ENCODE peak calls at places on chromosomes 16 and 17, in eight cellular contexts. G is KBM-7; L is heart right ventricle; K is NCI-H774; T is CD8-positive, alpha-beta memory T cell; H is fibroblast of villous mesenchyme; D is esophagus squamous epithelium; B is stimulated activated CD8-positive, alpha-beta memory T cell treated with anti-CD3 and anti-CD28 coated beads, Interleukin-15, amount 100 ng/mL, for 24 hours. P is an unnamed sample.

GRCh38 chr16:12420661-12421209 is 383.0 kb downstream of the CPPED1 start:
- DNase-seq in T (no peak), L (no peak), G (no peak), D (no peak), K (no peak), H (no peak), B (no peak), P (no peak)

GRCh38 chr16:50213939-50214519 is 52.3 kb upstream of the ADCY7 start:
- DNase-seq in G (peak; percentile 81), T (no peak), L (no peak), K (peak; percentile 1), B (no peak), D (no peak), H (peak; percentile 68), P (no peak)

GRCh38 chr17:35684046-35684802 is 47.2 kb upstream of the RASL10B start:
- DNase-seq in L (no peak), K (no peak), B (no peak), T (no peak), D (no peak), G (no peak), H (peak; percentile 58), P (no peak)

GRCh38 chr16:57810197-57811024 is 8.1 kb upstream of the KIFC3 start:
- DNase-seq in T (peak; percentile 81), H (peak; percentile 97), B (peak; percentile 31), L (peak; percentile 72), K (peak; percentile 78), D (peak; percentile 40), G (peak; percentile 95), P (no peak)

GRCh38 chr16:67966549-67967182 is 1.8 kb downstream of the SLC12A4 start:
- DNase-seq in B (no peak), T (no peak), H (peak; percentile 61), G (peak; percentile 69), L (peak; percentile 53), D (no peak), K (no peak), P (no peak)

GRCh38 chr17:58328195-58329034 is at the start of gene TSPOAP1:
- DNase-seq in B (no peak), K (no peak), D (no peak), L (no peak), T (peak; percentile 63), G (peak; percentile 98), H (no peak), P (no peak)

GRCh38 chr16:76854234-76854633 is 336.8 kb upstream of the MON1B start:
- DNase-seq in B (no peak), D (no peak), L (no peak), G (peak; percentile 0), T (no peak), K (no peak), H (peak; percentile 0), P (no peak)

GRCh38 chr16:23294260-23294659 is 7.8 kb upstream of the SCNN1B start:
- DNase-seq in G (no peak), K (no peak), H (no peak), D (no peak), L (no peak), B (no peak), T (no peak), P (no peak)

GRCh38 chr17:75824050-75824552 is 20.1 kb downstream of the UNC13D start:
- DNase-seq in D (no peak), K (no peak), G (no peak), T (no peak), B (no peak), L (no peak), H (no peak), P (no peak)

GRCh38 chr17:1038459-1039118 is 41.7 kb downstream of the TIMM22 start:
- DNase-seq in K (no peak), L (no peak), G (no peak), D (no peak), B (no peak), H (no peak), T (no peak), P (no peak)

GRCh38 chr16:73152731-73153130 is 104.8 kb upstream of the ZFHX3 start:
- DNase-seq in K (no peak), L (no peak), B (no peak), T (no peak), G (no peak), D (no peak), H (peak; percentile 65), P (no peak)

GRCh38 chr17:79861371-79862216 is 22.4 kb upstream of the CBX4 start:
- DNase-seq in L (no peak), K (no peak), T (no peak), G (no peak), H (peak; percentile 52), B (no peak), D (no peak), P (no peak)

GRCh38 chr17:38421224-38421841 is 6.9 kb upstream of the ARHGAP23 start:
- DNase-seq in H (peak; percentile 61), L (no peak), B (no peak), G (no peak), K (no peak), D (no peak), T (no peak), P (no peak)

GRCh38 chr16:28845173-28846079 is 722 bp downstream of the TUFM start:
- DNase-seq in T (no peak), D (no peak), H (peak; percentile 17), L (no peak), K (no peak), B (no peak), G (peak; percentile 73), P (no peak)

GRCh38 chr16:58338205-58338604 is 43.4 kb upstream of the PRSS54 start:
- DNase-seq in H (no peak), G (no peak), D (no peak), B (no peak), T (no peak), L (no peak), K (no peak), P (no peak)

GRCh38 chr17:61583242-61583641 is 7.8 kb downstream of the NACA2 start:
- DNase-seq in K (no peak), B (no peak), L (no peak), T (no peak), H (peak; percentile 68), G (peak; percentile 62), D (no peak), P (peak; percentile 26)

P was measured in SK-N-MC.